ENCODE peak calls at places on chromosome 18, in six cellular contexts. W is neuronal stem cell, L is H9, E is mesenchymal stem cell, J is H1, G is mesendoderm. U is an unnamed sample.

GRCh38 chr18:55981712-55982475 is 393.9 kb upstream of the TCF4 start:
- DNase-seq in G (no peak), E (no peak), L (no peak), W (no peak), J (no peak), U (no peak)

GRCh38 chr18:73153271-73153670 is 285.5 kb upstream of the NETO1 start:
- DNase-seq in E (no peak), W (no peak), J (no peak), G (no peak), L (no peak), U (peak)

GRCh38 chr18:75073654-75074053 is 135.3 kb downstream of the PTGR3 start:
- DNase-seq in E (no peak), L (no peak), J (no peak), G (no peak), W (no peak), U (no peak)

GRCh38 chr18:29154758-29155725 is 978.1 kb upstream of the CDH2 start:
- DNase-seq in J (no peak), E (peak), G (no peak), L (no peak), W (no peak), U (peak)

GRCh38 chr18:3753116-3753515 is 303.1 kb downstream of the TGIF1 start:
- DNase-seq in G (no peak), E (no peak), W (no peak), J (no peak), L (no peak), U (no peak)

GRCh38 chr18:32048507-32049091 is 30.0 kb downstream of the RNF125 start:
- DNase-seq in G (peak), L (no peak), E (peak), J (no peak), W (no peak), U (peak)

GRCh38 chr18:30970201-30970816 is 72.2 kb downstream of the DSC3 start:
- DNase-seq in J (no peak), G (peak), E (peak), W (no peak), L (no peak), U (peak)

GRCh38 chr18:72638353-72638752 is 94.2 kb upstream of the CBLN2 start:
- DNase-seq in J (no peak), L (no peak), E (no peak), W (no peak), G (no peak), U (no peak)

GRCh38 chr18:62450546-62451395 is 72.1 kb upstream of the ZCCHC2 start:
- DNase-seq in E (peak), W (no peak), G (peak), J (no peak), L (no peak), U (peak)

GRCh38 chr18:10169064-10169562 is 255.3 kb downstream of the VAPA start:
- DNase-seq in E (peak), J (no peak), L (no peak), W (no peak), G (no peak), U (peak)

GRCh38 chr18:70337139-70337972 is 48.5 kb downstream of the SOCS6 start:
- DNase-seq in W (peak), J (peak), L (peak), G (peak), E (peak), U (peak)

DNA sequence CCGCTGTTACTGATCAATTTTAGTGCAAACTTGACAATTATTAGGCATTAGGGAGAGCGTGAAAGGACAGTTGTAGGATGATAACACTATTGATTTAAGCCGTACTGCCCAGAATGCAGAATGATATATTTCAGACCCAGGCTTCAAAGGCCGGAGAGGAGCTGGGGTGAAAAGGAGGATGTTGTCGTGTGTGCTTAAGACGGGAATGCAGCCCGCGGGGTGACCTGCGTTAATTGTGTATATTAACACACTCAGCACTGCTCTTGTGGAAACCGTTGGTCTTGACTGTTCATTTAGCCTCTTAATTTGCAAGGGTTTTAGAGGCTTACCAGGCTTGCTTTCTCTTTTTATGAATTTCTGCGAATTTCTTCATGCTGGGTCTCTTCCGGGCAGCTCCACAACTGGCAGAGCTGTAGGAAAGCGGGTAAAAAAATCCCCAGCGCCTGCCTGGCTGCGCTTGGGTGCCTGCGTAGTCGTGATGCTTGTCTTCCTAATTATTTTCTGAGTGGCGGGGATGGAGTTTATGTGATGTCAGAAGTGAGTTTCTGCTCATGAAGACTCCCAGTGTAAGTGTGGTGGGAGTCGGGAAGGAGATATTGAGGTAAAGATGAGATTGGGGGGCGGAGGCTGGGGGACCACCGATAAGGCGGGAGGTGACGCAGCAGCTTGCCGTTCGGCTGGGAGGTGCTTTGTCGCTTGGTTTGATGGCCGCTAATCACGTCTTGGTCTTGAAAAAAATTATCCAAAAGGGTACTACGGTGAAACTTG is 229.7 kb downstream of the LDLRAD4 start:
- DNase-seq in W (no peak), J (no peak), L (peak), G (no peak), E (no peak), U (no peak)
- H3K9ac ChIP-seq in W (no peak), J (no peak), L (no peak), G (no peak), E (no peak), U (no peak)

GRCh38 chr18:21074336-21075323 is 37.0 kb downstream of the ROCK1 start:
- DNase-seq in L (no peak), W (no peak), J (no peak), G (peak), E (no peak), U (no peak)
- H3K23ac ChIP-seq in L (no peak), W (no peak), J (no peak), G (no peak), E (no peak), U (no peak)

GRCh38 chr18:79943608-79944125 is 7.8 kb downstream of the SLC66A2 start:
- DNase-seq in G (no peak), J (no peak), L (peak), E (no peak), W (no peak), U (no peak)

GRCh38 chr18:79944126-79944731 is 7.2 kb downstream of the SLC66A2 start:
- DNase-seq in G (no peak), E (no peak), J (no peak), W (no peak), L (peak), U (no peak)

GRCh38 chr18:79945118-79946042 is 6.1 kb downstream of the SLC66A2 start:
- DNase-seq in L (peak), W (no peak), J (no peak), G (no peak), E (no peak), U (no peak)

GRCh38 chr18:79942786-79943607 is 8.5 kb downstream of the SLC66A2 start:
- DNase-seq in E (no peak), J (no peak), G (peak), L (peak), W (no peak), U (no peak)

DNA sequence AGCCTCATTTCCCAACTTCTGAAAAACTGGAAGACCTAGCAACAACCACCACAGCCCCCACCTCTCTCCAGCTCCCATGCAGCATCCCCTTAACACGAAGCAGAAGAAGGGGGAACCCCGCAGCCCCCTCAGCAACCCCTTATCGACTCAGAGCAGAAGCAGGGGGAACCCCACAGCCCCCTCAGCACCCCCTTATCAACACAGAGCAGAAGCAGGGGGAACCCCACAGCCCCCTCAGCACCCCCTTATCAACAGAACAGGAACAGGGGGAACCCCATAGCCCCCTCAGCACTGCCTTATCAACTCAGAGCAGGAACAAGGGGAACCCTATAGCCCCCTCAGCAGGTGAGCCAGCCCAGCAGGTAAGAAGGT is 6.7 kb downstream of the SLC66A2 start:
- DNase-seq in G (no peak), W (no peak), E (no peak), L (peak), J (no peak), U (no peak)
- H3K9ac ChIP-seq in G (no peak), W (no peak), E (no peak), L (no peak), J (no peak), U (no peak)

GRCh38 chr18:45785015-45785597 is 40.4 kb upstream of the SIGLEC15 start:
- DNase-seq in E (no peak), J (no peak), W (no peak), L (no peak), G (no peak), U (peak)

GRCh38 chr18:45783097-45784075 is 42.1 kb upstream of the SIGLEC15 start:
- DNase-seq in J (no peak), G (peak), W (no peak), L (no peak), E (no peak), U (peak)

GRCh38 chr18:45782662-45783061 is 42.8 kb upstream of the SIGLEC15 start:
- DNase-seq in W (no peak), E (no peak), J (no peak), L (no peak), G (no peak), U (no peak)

GRCh38 chr18:45777393-45777792 is 48.1 kb upstream of the SIGLEC15 start:
- DNase-seq in E (peak), W (no peak), J (no peak), L (no peak), G (no peak), U (peak)

DNA sequence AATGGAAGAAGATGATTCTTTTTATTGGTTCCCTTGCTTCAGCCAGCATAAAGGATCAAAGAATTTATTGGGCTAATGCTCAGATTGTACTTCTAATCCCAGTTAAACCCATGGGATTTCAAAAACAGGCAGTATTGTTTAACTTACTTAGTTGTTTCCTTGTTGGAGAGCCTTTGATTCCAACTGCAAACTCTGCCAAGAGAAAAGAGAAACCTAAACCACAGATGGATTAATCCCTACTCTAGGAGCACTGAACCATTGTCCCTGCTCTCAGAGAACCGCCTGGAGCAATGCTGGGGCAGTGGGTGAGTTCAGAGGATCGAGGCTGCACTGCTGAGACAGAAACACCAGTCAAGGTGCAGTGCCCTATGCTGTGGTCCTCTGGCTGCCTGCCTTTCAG is 44.9 kb upstream of the SIGLEC15 start:
- DNase-seq in L (no peak), G (no peak), W (no peak), J (no peak), E (no peak), U (peak)
- H3K23ac ChIP-seq in L (no peak), G (no peak), W (no peak), J (no peak), E (no peak), U (peak)

GRCh38 chr18:5618037-5618688 is 74.4 kb upstream of the EPB41L3 start:
- DNase-seq in G (no peak), W (no peak), E (no peak), J (no peak), L (no peak), U (no peak)
- H3K9ac ChIP-seq in G (no peak), W (no peak), E (no peak), J (no peak), L (no peak), U (no peak)

GRCh38 chr18:26657618-26658581 is 109.5 kb upstream of the KCTD1 start:
- DNase-seq in W (no peak), J (no peak), G (no peak), E (no peak), L (no peak), U (no peak)
- H3K23ac ChIP-seq in W (no peak), J (no peak), G (no peak), E (no peak), L (no peak), U (no peak)

GRCh38 chr18:13101659-13101992 is 110.5 kb downstream of the CEP192 start:
- DNase-seq in L (no peak), E (no peak), J (no peak), W (no peak), G (no peak), U (no peak)

GRCh38 chr18:13107074-13107473 is 111.5 kb upstream of the LDLRAD4 start:
- DNase-seq in G (no peak), W (no peak), E (no peak), L (no peak), J (no peak), U (peak)

GRCh38 chr18:13100942-13101658 is 109.9 kb downstream of the CEP192 start:
- DNase-seq in L (no peak), J (no peak), W (no peak), E (no peak), G (no peak), U (no peak)

GRCh38 chr18:13105059-13105458 is 113.5 kb upstream of the LDLRAD4 start:
- DNase-seq in L (no peak), J (no peak), W (no peak), G (no peak), E (no peak), U (no peak)

GRCh38 chr18:13103366-13103765 is 112.2 kb downstream of the CEP192 start:
- DNase-seq in G (no peak), E (no peak), J (no peak), L (no peak), W (no peak), U (no peak)
- H3K9ac ChIP-seq in G (no peak), E (no peak), J (no peak), L (no peak), W (no peak), U (no peak)

DNA sequence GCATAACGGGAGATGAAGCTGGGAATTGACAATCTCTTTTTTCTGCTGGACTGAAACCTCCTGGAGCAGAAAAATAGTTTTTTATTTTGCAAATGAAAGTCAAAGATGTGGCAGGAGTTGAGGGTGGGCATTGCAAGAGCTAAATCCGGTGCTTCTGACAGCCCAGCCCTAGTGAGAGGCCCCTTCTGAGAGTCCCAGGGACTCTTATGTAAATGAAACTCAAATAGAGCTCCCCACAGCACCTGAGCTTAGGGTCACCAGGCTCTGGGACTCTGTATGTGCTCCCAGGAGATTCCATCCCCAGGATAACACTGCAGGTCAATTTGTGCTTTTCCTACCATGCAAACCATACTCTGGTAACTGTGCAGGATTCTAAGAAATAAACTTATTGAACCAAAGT is 192.8 kb downstream of the ANKRD30B start:
- DNase-seq in E (no peak), W (no peak), J (no peak), L (no peak), G (no peak), U (no peak)
- H3K23ac ChIP-seq in E (no peak), W (no peak), J (no peak), L (no peak), G (no peak), U (no peak)

DNA sequence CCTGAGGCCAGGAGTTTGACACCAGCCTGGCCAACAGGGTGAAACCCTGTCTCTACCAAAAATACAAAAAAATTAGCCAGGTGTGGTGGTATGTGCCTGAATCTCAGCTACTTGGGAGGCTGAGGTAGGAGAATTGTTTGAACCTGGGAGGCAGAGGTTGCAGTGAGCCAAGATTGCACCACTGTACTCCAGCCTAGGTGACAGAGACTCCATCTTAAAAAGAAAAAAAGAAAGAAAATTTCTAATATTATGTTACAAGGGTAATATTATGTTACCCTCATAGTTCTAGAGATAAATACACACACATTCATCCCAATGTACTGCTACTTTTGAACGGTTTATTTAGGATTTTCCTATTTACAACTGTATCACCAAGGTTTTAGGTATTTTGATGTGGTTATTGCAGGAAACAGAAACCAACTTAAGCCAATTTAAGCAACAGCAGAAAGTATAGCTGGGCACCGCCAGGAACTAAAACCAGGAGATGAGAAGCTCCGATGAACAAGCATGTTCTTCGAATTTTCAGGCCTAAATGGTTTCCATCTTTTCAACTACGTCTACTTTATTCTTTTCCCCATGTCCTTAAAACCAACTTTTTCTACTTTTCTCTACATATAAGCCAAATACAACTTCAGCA is 11.8 kb upstream of the ROCK1 start:
- DNase-seq in J (no peak), G (no peak), L (no peak), W (no peak), E (no peak), U (no peak)
- H3K9ac ChIP-seq in J (no peak), G (no peak), L (no peak), W (no peak), E (no peak), U (no peak)

DNA sequence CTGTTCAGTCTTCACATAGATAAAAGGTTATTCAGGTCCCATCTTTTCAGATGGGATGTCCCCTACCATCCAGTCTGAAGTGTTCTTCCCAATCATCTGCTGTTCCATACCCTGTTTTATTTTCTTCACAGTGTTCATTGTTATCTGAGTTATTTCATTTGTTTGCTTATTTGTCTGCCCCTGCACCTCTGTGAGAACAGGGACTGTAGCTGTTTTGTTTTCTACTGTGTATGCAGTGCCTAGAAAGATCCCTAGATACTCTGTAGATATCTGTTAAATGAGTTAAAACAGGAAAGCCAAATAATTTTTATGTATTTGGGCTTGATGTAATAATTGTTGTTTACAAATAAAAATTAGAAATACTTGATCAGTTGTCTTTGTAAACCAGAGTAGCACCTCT is 34.2 kb downstream of the SMAD4 start:
- DNase-seq in G (no peak), E (no peak), J (no peak), L (no peak), W (no peak), U (no peak)
- H3K23ac ChIP-seq in G (no peak), E (no peak), J (no peak), L (no peak), W (no peak), U (peak)

U was measured in IMR-90.